ENCODE peak calls at places on chromosomes 7 and 10, in ten cellular contexts. O is mesothelial cell of epicardium, P is ovary, H is transverse colon, Q is mucosa of descending colon, I is HFFc6, L is AG09309, K is GM10248, M is upper lobe of left lung, F is GM12865. B is an unnamed sample.

GRCh38 chr7:50953303-50953702 is 170.6 kb upstream of the GRB10 start:
- DNase-seq in O (no peak), P (no peak), H (no peak), Q (no peak), I (no peak), L (no peak), K (no peak), M (no peak), F (no peak), B (no peak)

GRCh38 chr7:116213361-116214155 is 3.2 kb downstream of the TES start:
- DNase-seq in O (no peak), P (no peak), H (no peak), Q (no peak), I (no peak), L (no peak), K (no peak), M (no peak), F (no peak), B (no peak)

GRCh38 chr7:70673833-70674232 is 458.1 kb upstream of the GALNT17 start:
- DNase-seq in O (no peak), P (no peak), H (no peak), Q (no peak), I (no peak), L (no peak), K (no peak), M (no peak), F (no peak), B (no peak)

GRCh38 chr10:119542357-119542989 is at the start of gene RGS10:
- DNase-seq in O (peak), P (peak), H (peak), Q (peak), I (peak), L (peak), K (peak), M (peak), F (peak), B (peak)

GRCh38 chr7:152851881-152852417 is 92.4 kb downstream of the ACTR3B start:
- DNase-seq in O (no peak), P (no peak), H (no peak), Q (no peak), I (no peak), L (no peak), K (no peak), M (no peak), F (no peak), B (no peak)

GRCh38 chr10:101258179-101258885 is 29.1 kb upstream of the LBX1 start:
- DNase-seq in O (no peak), P (no peak), H (no peak), Q (no peak), I (no peak), L (no peak), K (no peak), M (no peak), F (peak), B (no peak)

GRCh38 chr7:47254081-47255006 is 327.6 kb downstream of the TNS3 start:
- DNase-seq in O (peak), P (peak), H (peak), Q (peak), I (peak), L (no peak), K (peak), M (peak), F (peak), B (peak)

GRCh38 chr10:91378061-91378460 is 32.1 kb upstream of the HECTD2 start:
- DNase-seq in O (no peak), P (no peak), H (no peak), Q (no peak), I (no peak), L (no peak), K (no peak), M (no peak), F (peak), B (no peak)

GRCh38 chr7:128940494-128941322 is 3.0 kb downstream of the IRF5 start:
- DNase-seq in O (no peak), P (no peak), H (peak), Q (peak), I (no peak), L (no peak), K (peak), M (peak), F (peak), B (peak)

GRCh38 chr7:30924624-30925023 is 13.0 kb downstream of the AQP1 start:
- DNase-seq in O (peak), P (no peak), H (peak), Q (no peak), I (no peak), L (no peak), K (no peak), M (no peak), F (no peak), B (peak)

GRCh38 chr7:25850730-25851129 is 301.3 kb upstream of the NFE2L3 start:
- DNase-seq in O (no peak), P (no peak), H (no peak), Q (no peak), I (no peak), L (no peak), K (no peak), M (no peak), F (no peak), B (no peak)

GRCh38 chr7:36820527-36821170 is 96.4 kb upstream of the AOAH start:
- DNase-seq in O (no peak), P (no peak), H (no peak), Q (no peak), I (no peak), L (peak), K (no peak), M (no peak), F (no peak), B (no peak)

GRCh38 chr10:55091691-55092328 is 290.8 kb upstream of the PCDH15 start:
- DNase-seq in O (no peak), P (no peak), H (no peak), Q (no peak), I (no peak), L (no peak), K (peak), M (no peak), F (peak), B (no peak)

GRCh38 chr7:113083834-113084498 is 2.7 kb downstream of the GPR85 start:
- DNase-seq in O (no peak), P (no peak), H (no peak), Q (no peak), I (no peak), L (no peak), K (no peak), M (no peak), F (no peak), B (no peak)

GRCh38 chr7:23810099-23810498 is 100.1 kb downstream of the STK31 start:
- DNase-seq in O (no peak), P (no peak), H (no peak), Q (no peak), I (no peak), L (no peak), K (no peak), M (no peak), F (no peak), B (no peak)

GRCh38 chr7:23808421-23808820 is 98.4 kb downstream of the STK31 start:
- DNase-seq in O (no peak), P (no peak), H (no peak), Q (no peak), I (no peak), L (no peak), K (no peak), M (no peak), F (no peak), B (no peak)

GRCh38 chr7:23811540-23811939 is 101.5 kb downstream of the STK31 start:
- DNase-seq in O (no peak), P (no peak), H (no peak), Q (no peak), I (no peak), L (no peak), K (no peak), M (no peak), F (no peak), B (no peak)
- TF ChIP-seq CTCF in O (peak), P (no peak), H (peak), Q (no peak), I (peak), L (no peak), K (no peak), M (no peak), F (peak), B (no peak)

DNA sequence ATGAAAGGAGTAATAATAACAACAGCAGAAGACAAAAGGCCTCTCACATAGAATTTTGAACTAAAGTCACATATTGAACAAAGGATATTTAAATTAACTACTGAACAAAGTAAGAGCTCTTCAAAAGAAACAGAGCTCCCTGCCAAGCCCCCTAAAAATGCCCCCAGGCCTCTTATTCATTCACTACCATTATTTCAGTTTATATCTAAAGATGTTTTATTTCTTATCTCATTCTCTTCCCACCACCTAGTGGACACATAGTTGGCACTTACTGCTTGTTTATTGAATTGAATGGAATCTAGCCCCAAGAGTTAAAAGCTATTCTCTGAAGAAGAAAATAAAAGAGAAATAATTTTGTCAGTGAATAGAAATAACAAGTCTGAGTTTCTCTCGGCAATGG is 37.4 kb downstream of the VCL start:
- DNase-seq in O (no peak), P (no peak), H (no peak), Q (no peak), I (no peak), L (no peak), K (no peak), M (no peak), F (no peak), B (no peak)
- TF ChIP-seq CTCF in O (peak), P (no peak), H (no peak), Q (no peak), I (peak), L (no peak), K (peak), M (no peak), F (no peak), B (no peak)

GRCh38 chr10:49616421-49617230 is 2.8 kb downstream of the CHAT start:
- DNase-seq in O (no peak), P (no peak), H (no peak), Q (no peak), I (no peak), L (no peak), K (no peak), M (no peak), F (no peak), B (no peak)
- TF ChIP-seq CTCF in O (no peak), P (no peak), H (no peak), Q (no peak), I (no peak), L (no peak), K (no peak), M (no peak), F (no peak), B (no peak)

GRCh38 chr10:103350522-103351260 is at the start of gene PCGF6:
- DNase-seq in O (peak), P (peak), H (peak), Q (peak), I (peak), L (no peak), K (peak), M (peak), F (peak), B (peak)
- TF ChIP-seq CTCF in O (no peak), P (no peak), H (no peak), Q (no peak), I (peak), L (no peak), K (no peak), M (no peak), F (no peak), B (no peak)

GRCh38 chr7:149334219-149334618 is 72.2 kb downstream of the ZNF783 start:
- DNase-seq in O (no peak), P (no peak), H (no peak), Q (no peak), I (no peak), L (no peak), K (no peak), M (no peak), F (no peak), B (no peak)

GRCh38 chr7:149333321-149333717 is 71.3 kb downstream of the ZNF783 start:
- DNase-seq in O (no peak), P (no peak), H (no peak), Q (no peak), I (no peak), L (no peak), K (no peak), M (no peak), F (no peak), B (no peak)

GRCh38 chr7:149330914-149331567 is 69.0 kb downstream of the ZNF783 start:
- DNase-seq in O (no peak), P (no peak), H (no peak), Q (no peak), I (no peak), L (no peak), K (no peak), M (no peak), F (no peak), B (no peak)

GRCh38 chr7:149329265-149329664 is 67.3 kb downstream of the ZNF783 start:
- DNase-seq in O (no peak), P (no peak), H (no peak), Q (no peak), I (no peak), L (no peak), K (no peak), M (no peak), F (no peak), B (no peak)

DNA sequence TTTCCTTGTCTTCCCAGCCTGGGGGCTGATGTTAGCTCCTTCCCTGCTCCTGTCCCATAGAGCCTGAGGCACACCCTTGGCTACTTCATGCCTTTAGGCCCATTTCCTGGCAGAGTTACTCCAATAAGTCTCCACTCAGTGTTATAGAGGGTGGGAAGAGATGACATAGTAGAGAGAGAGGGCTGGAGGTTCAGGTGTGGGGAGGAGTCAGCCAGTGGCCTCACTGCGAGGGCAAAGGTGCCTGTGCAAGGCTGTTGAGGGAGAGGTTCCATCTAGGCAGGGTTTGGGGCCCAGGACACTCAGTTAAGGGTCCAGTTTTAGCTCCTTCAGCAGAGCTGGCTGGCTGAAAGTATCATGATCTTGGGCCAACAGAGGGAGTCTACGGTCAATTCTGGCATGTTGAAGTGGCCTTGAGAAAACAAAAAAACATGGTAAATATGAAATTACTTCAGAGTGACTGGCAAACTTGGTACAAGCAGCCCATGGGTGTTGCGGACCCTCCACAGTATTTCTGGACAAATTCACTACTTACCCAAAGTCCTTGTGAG is 67.9 kb downstream of the ZNF783 start:
- DNase-seq in O (no peak), P (no peak), H (no peak), Q (no peak), I (no peak), L (no peak), K (no peak), M (no peak), F (no peak), B (no peak)
- TF ChIP-seq CTCF in O (no peak), P (no peak), H (no peak), Q (no peak), I (no peak), L (no peak), K (no peak), M (no peak), F (no peak), B (no peak)

GRCh38 chr7:143408686-143409551 is at the start of gene EPHA1:
- DNase-seq in O (no peak), P (no peak), H (peak), Q (peak), I (no peak), L (no peak), K (no peak), M (peak), F (no peak), B (no peak)
- TF ChIP-seq CTCF in O (peak), P (no peak), H (peak), Q (peak), I (peak), L (peak), K (no peak), M (peak), F (no peak), B (no peak)

GRCh38 chr7:92527300-92528187 is 776 bp downstream of the PEX1 start:
- DNase-seq in O (peak), P (no peak), H (peak), Q (peak), I (peak), L (no peak), K (peak), M (peak), F (peak), B (peak)
- TF ChIP-seq CTCF in O (no peak), P (no peak), H (peak), Q (no peak), I (peak), L (peak), K (no peak), M (peak), F (no peak), B (no peak)

GRCh38 chr7:148967032-148967372 is 61.3 kb downstream of the PDIA4 start:
- DNase-seq in O (no peak), P (no peak), H (no peak), Q (no peak), I (no peak), L (no peak), K (no peak), M (no peak), F (no peak), B (no peak)
- TF ChIP-seq CTCF in O (no peak), P (no peak), H (no peak), Q (no peak), I (peak), L (no peak), K (no peak), M (no peak), F (no peak), B (no peak)

B was measured in activated B cell treated with CpG ODN at 0.5 μM for 24 hours.